ENCODE peak calls at places on chromosomes 1 and 21, in five cellular contexts. V is Panc1, W is psoas muscle, D is IMR-90, Z is astrocyte. N is an unnamed sample. For H3K36me3, the result is how much of the 10 kb centered on the place peaks cover.

GRCh38 chr1:179143332-179143731 is 61.5 kb downstream of the TOR3A start:
- DNase-seq in V (peak), W (no peak), D (peak), Z (peak), N (no peak)

GRCh38 chr1:23013657-23014056 is 2.0 kb downstream of the TEX46 start:
- DNase-seq in V (no peak), W (no peak), D (no peak), Z (no peak), N (no peak)

GRCh38 chr1:6033986-6034749 is 11.5 kb upstream of the KCNAB2 start:
- DNase-seq in V (no peak), W (peak), D (peak), Z (no peak), N (no peak)

GRCh38 chr1:155174334-155175280 is 958 bp downstream of the TRIM46 start:
- DNase-seq in V (no peak), W (no peak), D (peak), Z (no peak), N (no peak)

GRCh38 chr1:25786887-25787286 is 13.1 kb upstream of the SELENON start:
- DNase-seq in V (no peak), W (no peak), D (peak), Z (peak), N (no peak)

GRCh38 chr1:179124866-179125265 is 43.0 kb downstream of the TOR3A start:
- DNase-seq in V (no peak), W (no peak), D (peak), Z (peak), N (no peak)

GRCh38 chr1:165562576-165562975 is 18.8 kb downstream of the LRRC52 start:
- DNase-seq in V (no peak), W (no peak), D (no peak), Z (no peak), N (no peak)

GRCh38 chr21:15064576-15065380 is at the start of gene NRIP1:
- DNase-seq in V (no peak), W (peak), D (peak), Z (peak), N (peak)

GRCh38 chr1:65175171-65176070 is 27.4 kb downstream of the AK4 start:
- DNase-seq in V (no peak), W (no peak), D (peak), Z (no peak), N (no peak)

GRCh38 chr1:116375165-116375883 is 2.3 kb downstream of the ATP1A1 start:
- DNase-seq in V (no peak), W (no peak), D (no peak), Z (no peak), N (no peak)

GRCh38 chr1:22341791-22342605 is 109.7 kb upstream of the ZBTB40 start:
- DNase-seq in V (no peak), W (no peak), D (peak), Z (peak), N (no peak)

GRCh38 chr21:39633770-39634181 is 21.0 kb downstream of the B3GALT5 start:
- DNase-seq in V (no peak), W (no peak), D (peak), Z (peak), N (no peak)

GRCh38 chr21:32728455-32729237 is 833 bp upstream of the SYNJ1 start:
- DNase-seq in V (no peak), W (no peak), D (no peak), Z (no peak), N (no peak)

GRCh38 chr1:160996195-160996594 is 24.8 kb downstream of the F11R start:
- DNase-seq in V (no peak), W (no peak), D (peak), Z (peak), N (no peak)

GRCh38 chr21:31641416-31641922 is 18.0 kb upstream of the SOD1 start:
- DNase-seq in V (no peak), W (no peak), D (no peak), Z (no peak), N (no peak)

GRCh38 chr1:115839706-115840095 is 1.2 kb downstream of the NHLH2 start:
- DNase-seq in V (no peak), W (no peak), D (no peak), Z (no peak), N (no peak)

GRCh38 chr1:41843378-41843777 is 75.3 kb downstream of the HIVEP3 start:
- DNase-seq in V (no peak), W (no peak), D (peak), Z (peak), N (no peak)

GRCh38 chr1:42420911-42421585 is 34.8 kb downstream of the ZMYND12 start:
- DNase-seq in V (no peak), W (peak), D (peak), Z (peak), N (no peak)

GRCh38 chr1:33327587-33328325 is 6.9 kb upstream of the A3GALT2 start:
- DNase-seq in V (no peak), W (peak), D (peak), Z (peak), N (no peak)

GRCh38 chr21:27156666-27157065 is 189.8 kb upstream of the ADAMTS5 start:
- DNase-seq in V (no peak), W (no peak), D (no peak), Z (no peak), N (no peak)

GRCh38 chr1:181129771-181130606 is 41.5 kb downstream of the IER5 start:
- DNase-seq in V (no peak), W (no peak), D (no peak), Z (no peak), N (peak)

GRCh38 chr1:152622803-152623202 is at the start of gene LCE3A:
- DNase-seq in V (no peak), W (no peak), D (peak), Z (no peak), N (peak)

GRCh38 chr1:216032977-216033376 is 390.3 kb downstream of the USH2A start:
- DNase-seq in V (no peak), W (no peak), D (peak), Z (no peak), N (no peak)

GRCh38 chr1:18528616-18529015 is 47.9 kb downstream of the KLHDC7A start:
- DNase-seq in V (no peak), W (no peak), D (no peak), Z (no peak), N (no peak)

GRCh38 chr1:48047116-48047515 is 49.9 kb upstream of the TRABD2B start:
- DNase-seq in V (no peak), W (no peak), D (no peak), Z (peak), N (no peak)

GRCh38 chr1:90414201-90414600 is 302.9 kb downstream of the BARHL2 start:
- DNase-seq in V (no peak), W (no peak), D (no peak), Z (no peak), N (no peak)

GRCh38 chr1:170030212-170030611 is 44.3 kb downstream of the KIFAP3 start:
- DNase-seq in V (no peak), W (no peak), D (no peak), Z (peak), N (no peak)

GRCh38 chr1:115837762-115838421 is 3.0 kb downstream of the NHLH2 start:
- DNase-seq in V (no peak), W (no peak), D (no peak), Z (no peak), N (peak)

GRCh38 chr1:37605806-37606474 is 10.2 kb upstream of the GNL2 start:
- DNase-seq in V (no peak), W (no peak), D (no peak), Z (no peak), N (no peak)

GRCh38 chr1:168301664-168302320 is 21.1 kb downstream of the TBX19 start:
- DNase-seq in V (no peak), W (no peak), D (peak), Z (peak), N (no peak)

GRCh38 chr1:50333595-50333974 is 89.7 kb downstream of the DMRTA2 start:
- DNase-seq in V (no peak), W (peak), D (peak), Z (no peak), N (peak)

GRCh38 chr21:43971201-43971991 is 40.7 kb upstream of the TRAPPC10 start:
- DNase-seq in V (no peak), W (peak), D (no peak), Z (no peak), N (no peak)

GRCh38 chr21:43194303-43195130 is 25.7 kb downstream of the CRYAA start:
- DNase-seq in V (no peak), W (no peak), D (no peak), Z (no peak), N (no peak)

GRCh38 chr1:82700476-82700875 is 899.7 kb downstream of the ADGRL2 start:
- DNase-seq in V (no peak), W (no peak), D (no peak), Z (no peak), N (no peak)

GRCh38 chr1:38564946-38565570 is 294.5 kb downstream of the RRAGC start:
- DNase-seq in V (no peak), W (no peak), D (no peak), Z (no peak), N (no peak)

GRCh38 chr1:226402615-226403521 is 5.0 kb downstream of the PARP1 start:
- DNase-seq in V (no peak), W (no peak), D (no peak), Z (no peak), N (no peak)

GRCh38 chr1:119327066-119327435 is 41.5 kb upstream of the HAO2 start:
- DNase-seq in V (no peak), W (no peak), D (no peak), Z (peak), N (peak)

GRCh38 chr1:221521686-221522085 is 220.2 kb downstream of the DUSP10 start:
- DNase-seq in V (no peak), W (no peak), D (no peak), Z (no peak), N (no peak)

GRCh38 chr1:151235235-151235634 is 19.3 kb upstream of the PSMD4 start:
- DNase-seq in V (no peak), W (no peak), D (no peak), Z (no peak), N (no peak)

GRCh38 chr1:151237678-151238466 is 16.7 kb upstream of the PSMD4 start:
- DNase-seq in V (no peak), W (no peak), D (no peak), Z (no peak), N (no peak)

GRCh38 chr1:151242442-151242841 is 12.1 kb upstream of the PSMD4 start:
- DNase-seq in V (no peak), W (no peak), D (no peak), Z (no peak), N (no peak)

GRCh38 chr1:151243683-151244216 is 10.8 kb upstream of the PSMD4 start:
- DNase-seq in V (no peak), W (no peak), D (no peak), Z (no peak), N (no peak)

GRCh38 chr1:151238467-151238739 is 16.1 kb upstream of the PSMD4 start:
- DNase-seq in V (no peak), W (no peak), D (peak), Z (peak), N (no peak)
- H3K36me3 ChIP-seq in V (under half), W (under half), D (half or more), Z (half or more), N (under half)

GRCh38 chr1:16146888-16147614 is 8.8 kb downstream of the EPHA2 start:
- DNase-seq in V (no peak), W (no peak), D (peak), Z (peak), N (no peak)
- H3K36me3 ChIP-seq in V (under half), W (under half), D (half or more), Z (under half), N (under half)

GRCh38 chr1:244849189-244849866 is 13.9 kb downstream of the COX20 start:
- DNase-seq in V (no peak), W (no peak), D (no peak), Z (no peak), N (no peak)
- H3K36me3 ChIP-seq in V (half or more), W (under half), D (under half), Z (half or more), N (under half)

GRCh38 chr1:43659384-43659783 is 9.4 kb downstream of the KDM4A start:
- DNase-seq in V (no peak), W (no peak), D (no peak), Z (no peak), N (no peak)
- H3K36me3 ChIP-seq in V (under half), W (under half), D (half or more), Z (half or more), N (under half)

DNA sequence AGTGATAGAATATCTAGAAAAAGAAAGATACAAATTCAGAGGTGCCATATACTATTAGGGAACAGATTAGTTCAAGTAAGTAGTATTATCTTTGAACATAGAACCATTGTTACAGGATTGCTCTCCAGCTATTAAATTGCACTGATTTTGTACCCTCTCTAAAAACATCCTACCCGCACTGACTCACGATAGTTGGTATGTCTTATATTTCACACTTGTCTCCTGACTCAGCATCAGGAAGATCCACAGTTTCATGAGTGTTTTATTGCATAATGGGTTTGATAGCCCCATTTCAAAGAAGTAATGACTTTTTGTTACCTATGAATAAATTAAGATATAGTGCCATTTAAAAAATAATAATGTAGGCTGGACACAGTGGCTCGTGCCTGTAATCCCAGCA is 6.0 kb downstream of the TATDN3 start:
- DNase-seq in V (no peak), W (no peak), D (peak), Z (no peak), N (no peak)
- H3K36me3 ChIP-seq in V (under half), W (under half), D (under half), Z (under half), N (under half)

DNA sequence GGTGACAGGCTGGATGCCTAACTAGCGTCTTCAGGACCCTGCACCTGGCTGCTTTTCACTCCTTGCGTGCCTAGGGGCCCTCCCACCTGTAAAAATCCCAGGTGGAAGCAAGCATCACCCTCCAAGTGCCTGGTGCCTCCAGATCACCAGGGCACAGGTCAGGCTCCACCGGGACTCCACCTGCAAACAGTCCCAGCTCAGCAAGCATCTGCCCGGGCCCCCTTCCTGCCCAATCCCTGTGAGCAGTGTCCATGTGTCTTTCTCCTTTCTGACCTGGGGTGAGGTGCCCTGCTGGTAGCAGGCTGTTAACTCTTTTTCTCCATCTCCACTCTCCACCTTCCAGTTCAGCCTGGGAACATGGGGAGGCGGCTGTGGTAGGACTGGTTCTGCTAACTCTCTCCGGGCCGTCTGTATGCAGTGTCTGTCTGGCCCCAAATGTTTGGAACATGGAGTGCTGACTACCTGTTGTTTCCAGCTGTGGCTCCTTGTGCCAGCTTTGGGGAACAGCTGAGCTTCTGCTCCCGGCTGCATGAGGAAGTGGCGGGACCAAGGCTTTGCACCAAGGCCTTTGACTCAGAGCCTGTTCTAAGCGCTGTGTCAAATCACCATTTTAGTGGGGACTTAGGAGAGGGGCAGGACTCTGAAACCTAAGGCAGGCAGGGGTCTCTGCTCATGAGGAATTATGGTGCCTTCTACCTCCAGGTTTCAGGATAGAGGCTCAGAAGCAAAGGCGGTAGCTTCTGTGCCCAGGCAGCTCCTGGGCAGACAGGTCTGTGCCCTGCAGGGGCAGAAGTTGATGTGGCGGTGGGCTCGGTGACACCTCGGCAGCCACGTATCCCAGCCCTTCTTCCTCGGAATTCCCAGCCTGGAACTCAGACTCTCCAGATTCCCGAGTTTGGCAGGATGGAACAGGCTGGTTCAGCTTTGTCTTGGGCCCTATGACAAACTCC is 5.5 kb downstream of the GPR137B start:
- DNase-seq in V (no peak), W (no peak), D (no peak), Z (no peak), N (no peak)
- H3K36me3 ChIP-seq in V (under half), W (under half), D (under half), Z (under half), N (under half)

GRCh38 chr1:77955709-77956108 is 23.2 kb downstream of the FUBP1 start:
- DNase-seq in V (no peak), W (no peak), D (no peak), Z (no peak), N (no peak)
- H3K36me3 ChIP-seq in V (half or more), W (under half), D (half or more), Z (half or more), N (under half)

DNA sequence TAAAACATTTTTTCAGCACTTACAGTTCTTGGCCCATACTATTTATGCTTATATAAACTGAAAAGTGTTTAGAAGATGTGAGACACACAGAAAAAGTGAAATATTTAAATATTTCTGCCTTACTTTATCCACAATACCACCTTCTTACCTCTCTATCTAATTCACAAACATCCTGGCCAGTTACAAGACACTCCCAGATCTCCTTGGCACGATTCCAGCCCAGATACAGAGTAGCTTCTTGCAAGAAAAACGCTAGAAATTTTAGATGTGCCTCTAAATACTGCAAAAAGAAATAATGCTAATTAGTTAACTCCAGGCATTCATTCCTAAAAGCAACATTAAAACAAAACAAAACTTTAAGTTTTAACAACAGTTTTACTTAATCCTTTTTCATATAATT is 68.4 kb downstream of the USP24 start:
- DNase-seq in V (no peak), W (no peak), D (no peak), Z (no peak), N (no peak)
- H3K36me3 ChIP-seq in V (half or more), W (under half), D (under half), Z (under half), N (under half)